ENCODE peak calls at places on chromosomes 16 and 17, in five cellular contexts. One of them, this sample, is unnamed.

GRCh38 chr17:80377798-80378197 is 37.2 kb upstream of the ENDOV start:
- DNase-seq in GM12878: no peak
- DNase-seq in tibial nerve: no peak
- DNase-seq in transverse colon: no peak
- DNase-seq in stomach: no peak
- DNase-seq in this sample: peak

GRCh38 chr17:19371259-19372003 is 6.9 kb upstream of the MAPK7 start:
- DNase-seq in GM12878: no peak
- DNase-seq in transverse colon: no peak
- DNase-seq in tibial nerve: no peak
- DNase-seq in stomach: no peak
- DNase-seq in this sample: no peak

GRCh38 chr17:19900809-19901208 is 33.1 kb upstream of the ULK2 start:
- DNase-seq in GM12878: no peak
- DNase-seq in transverse colon: no peak
- DNase-seq in tibial nerve: no peak
- DNase-seq in stomach: no peak
- DNase-seq in this sample: no peak

GRCh38 chr16:53489754-53490153 is 13.3 kb downstream of the AKTIP start:
- DNase-seq in transverse colon: no peak
- DNase-seq in GM12878: no peak
- DNase-seq in tibial nerve: no peak
- DNase-seq in stomach: no peak
- DNase-seq in this sample: no peak

GRCh38 chr17:48546924-48547838 is 2.3 kb upstream of the HOXB2 start:
- DNase-seq in transverse colon: no peak
- DNase-seq in GM12878: no peak
- DNase-seq in stomach: no peak
- DNase-seq in tibial nerve: no peak
- DNase-seq in this sample: no peak

GRCh38 chr16:84532299-84532724 is 27.9 kb upstream of the MEAK7 start:
- DNase-seq in GM12878: no peak
- DNase-seq in transverse colon: peak
- DNase-seq in stomach: no peak
- DNase-seq in tibial nerve: peak
- DNase-seq in this sample: no peak

GRCh38 chr17:5561736-5562135 is 22.6 kb downstream of the NLRP1 start:
- DNase-seq in GM12878: no peak
- DNase-seq in tibial nerve: no peak
- DNase-seq in stomach: no peak
- DNase-seq in transverse colon: no peak
- DNase-seq in this sample: no peak

GRCh38 chr17:33233855-33234228 is 59.3 kb downstream of the ASIC2 start:
- DNase-seq in transverse colon: peak
- DNase-seq in tibial nerve: no peak
- DNase-seq in stomach: no peak
- DNase-seq in GM12878: no peak
- DNase-seq in this sample: no peak

GRCh38 chr16:48454051-48454450 is 68.8 kb upstream of the SIAH1 start:
- DNase-seq in tibial nerve: no peak
- DNase-seq in GM12878: no peak
- DNase-seq in stomach: no peak
- DNase-seq in transverse colon: no peak
- DNase-seq in this sample: no peak

GRCh38 chr17:44075598-44076293 is 5.2 kb downstream of the G6PC3 start:
- DNase-seq in tibial nerve: no peak
- DNase-seq in stomach: no peak
- DNase-seq in GM12878: no peak
- DNase-seq in transverse colon: no peak
- DNase-seq in this sample: no peak

GRCh38 chr16:31700200-31700529 is 172.5 kb downstream of the AHSP start:
- DNase-seq in transverse colon: no peak
- DNase-seq in stomach: no peak
- DNase-seq in GM12878: no peak
- DNase-seq in tibial nerve: no peak
- DNase-seq in this sample: no peak

GRCh38 chr16:26269663-26270062 is 577.9 kb downstream of the HS3ST4 start:
- DNase-seq in transverse colon: no peak
- DNase-seq in stomach: no peak
- DNase-seq in GM12878: no peak
- DNase-seq in tibial nerve: no peak
- DNase-seq in this sample: no peak

GRCh38 chr17:45284176-45285140 is 22.6 kb upstream of the SPATA32 start:
- DNase-seq in tibial nerve: no peak
- DNase-seq in stomach: peak
- DNase-seq in GM12878: no peak
- DNase-seq in transverse colon: no peak
- DNase-seq in this sample: no peak

GRCh38 chr16:50208460-50208931 is 55.4 kb downstream of the TENT4B start:
- DNase-seq in GM12878: no peak
- DNase-seq in stomach: no peak
- DNase-seq in transverse colon: no peak
- DNase-seq in tibial nerve: no peak
- DNase-seq in this sample: no peak

GRCh38 chr17:27530791-27531391 is 74.6 kb downstream of the KSR1 start:
- DNase-seq in tibial nerve: no peak
- DNase-seq in transverse colon: no peak
- DNase-seq in GM12878: no peak
- DNase-seq in stomach: no peak
- DNase-seq in this sample: peak

GRCh38 chr17:45325810-45326209 is 9.0 kb upstream of the MAP3K14 start:
- DNase-seq in GM12878: no peak
- DNase-seq in transverse colon: no peak
- DNase-seq in tibial nerve: no peak
- DNase-seq in stomach: no peak
- DNase-seq in this sample: no peak

GRCh38 chr16:50683689-50684374 is 2.7 kb upstream of the SNX20 start:
- DNase-seq in tibial nerve: no peak
- DNase-seq in stomach: peak
- DNase-seq in transverse colon: peak
- DNase-seq in GM12878: peak
- DNase-seq in this sample: no peak

GRCh38 chr17:59572301-59572924 is 7.0 kb downstream of the DHX40 start:
- DNase-seq in stomach: no peak
- DNase-seq in transverse colon: no peak
- DNase-seq in tibial nerve: no peak
- DNase-seq in GM12878: no peak
- DNase-seq in this sample: no peak

GRCh38 chr17:40075216-40076100 is 12.7 kb downstream of the THRA start:
- DNase-seq in GM12878: no peak
- DNase-seq in transverse colon: peak
- DNase-seq in tibial nerve: peak
- DNase-seq in stomach: peak
- DNase-seq in this sample: peak

GRCh38 chr17:29039764-29040598 is 3.0 kb upstream of the PIPOX start:
- DNase-seq in stomach: no peak
- DNase-seq in GM12878: no peak
- DNase-seq in transverse colon: no peak
- DNase-seq in tibial nerve: no peak
- DNase-seq in this sample: no peak

GRCh38 chr16:28258571-28258970 is 33.8 kb upstream of the SBK1 start:
- DNase-seq in transverse colon: no peak
- DNase-seq in stomach: peak
- DNase-seq in tibial nerve: no peak
- DNase-seq in GM12878: no peak
- DNase-seq in this sample: peak

GRCh38 chr17:3986270-3986938 is 22.2 kb upstream of the ATP2A3 start:
- DNase-seq in stomach: peak
- DNase-seq in GM12878: no peak
- DNase-seq in transverse colon: no peak
- DNase-seq in tibial nerve: no peak
- DNase-seq in this sample: no peak

GRCh38 chr17:35849469-35850348 is 19.0 kb downstream of the HEATR9 start:
- DNase-seq in transverse colon: peak
- DNase-seq in stomach: peak
- DNase-seq in tibial nerve: no peak
- DNase-seq in GM12878: peak
- DNase-seq in this sample: no peak

GRCh38 chr16:74480150-74481029 is 59.1 kb upstream of the CLEC18B start:
- DNase-seq in stomach: peak
- DNase-seq in tibial nerve: peak
- DNase-seq in GM12878: no peak
- DNase-seq in transverse colon: peak
- DNase-seq in this sample: peak

GRCh38 chr16:2224183-2224486 is 744 bp downstream of the E4F1 start:
- DNase-seq in stomach: no peak
- DNase-seq in transverse colon: no peak
- DNase-seq in tibial nerve: no peak
- DNase-seq in GM12878: no peak
- DNase-seq in this sample: no peak

GRCh38 chr17:7579001-7579838 is at the start of gene CD68:
- DNase-seq in GM12878: no peak
- DNase-seq in transverse colon: peak
- DNase-seq in stomach: peak
- DNase-seq in tibial nerve: no peak
- DNase-seq in this sample: peak

DNA sequence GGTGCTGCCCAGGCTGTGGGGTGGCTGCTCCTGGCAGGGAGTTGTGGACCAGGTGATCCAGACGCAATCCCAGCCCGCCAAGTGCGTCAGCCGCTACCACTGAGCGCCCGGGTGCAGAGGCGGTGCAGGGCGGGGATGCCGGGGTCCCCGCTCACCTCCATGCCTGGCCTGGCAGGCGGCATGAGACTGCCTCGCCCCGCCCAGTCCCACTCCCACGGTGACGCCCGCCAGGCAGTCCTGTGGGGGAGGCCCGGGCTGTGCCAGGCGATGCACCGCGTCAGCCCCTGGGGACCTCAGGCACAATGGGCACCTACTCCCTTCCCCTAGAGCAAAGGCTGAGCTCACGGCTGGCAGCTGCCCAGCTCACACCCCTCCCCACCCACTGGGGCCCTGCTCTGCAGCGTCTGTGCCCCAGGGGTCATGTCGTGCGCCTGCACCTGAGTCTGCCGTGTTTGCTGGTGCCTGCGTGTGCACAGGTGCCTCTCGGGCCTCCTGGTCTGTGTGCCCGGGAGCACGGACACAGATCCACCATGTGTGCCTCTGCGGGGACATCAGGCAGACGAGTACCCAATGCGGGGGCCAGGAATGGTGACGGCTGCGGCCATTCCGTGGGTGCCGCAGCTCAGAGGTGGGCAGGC is 5.3 kb downstream of the RPUSD1 start:
- DNase-seq in stomach: peak
- DNase-seq in GM12878: no peak
- DNase-seq in tibial nerve: no peak
- DNase-seq in transverse colon: no peak
- DNase-seq in this sample: no peak
- TF ChIP-seq EP300 in stomach: no peak
- TF ChIP-seq EP300 in GM12878: no peak
- TF ChIP-seq EP300 in tibial nerve: no peak
- TF ChIP-seq EP300 in transverse colon: no peak
- TF ChIP-seq EP300 in this sample: no peak

GRCh38 chr16:89841275-89841674 is 13.0 kb downstream of the SPIRE2 start:
- DNase-seq in GM12878: no peak
- DNase-seq in transverse colon: peak
- DNase-seq in stomach: no peak
- DNase-seq in tibial nerve: no peak
- DNase-seq in this sample: no peak

GRCh38 chr16:89843409-89844350 is 15.4 kb downstream of the SPIRE2 start:
- DNase-seq in stomach: no peak
- DNase-seq in tibial nerve: no peak
- DNase-seq in transverse colon: no peak
- DNase-seq in GM12878: no peak
- DNase-seq in this sample: no peak

GRCh38 chr16:89844739-89845339 is 16.6 kb downstream of the SPIRE2 start:
- DNase-seq in GM12878: no peak
- DNase-seq in tibial nerve: no peak
- DNase-seq in stomach: no peak
- DNase-seq in transverse colon: no peak
- DNase-seq in this sample: peak

GRCh38 chr16:89845417-89845816 is 17.1 kb downstream of the SPIRE2 start:
- DNase-seq in GM12878: no peak
- DNase-seq in tibial nerve: no peak
- DNase-seq in stomach: no peak
- DNase-seq in transverse colon: peak
- DNase-seq in this sample: no peak

DNA sequence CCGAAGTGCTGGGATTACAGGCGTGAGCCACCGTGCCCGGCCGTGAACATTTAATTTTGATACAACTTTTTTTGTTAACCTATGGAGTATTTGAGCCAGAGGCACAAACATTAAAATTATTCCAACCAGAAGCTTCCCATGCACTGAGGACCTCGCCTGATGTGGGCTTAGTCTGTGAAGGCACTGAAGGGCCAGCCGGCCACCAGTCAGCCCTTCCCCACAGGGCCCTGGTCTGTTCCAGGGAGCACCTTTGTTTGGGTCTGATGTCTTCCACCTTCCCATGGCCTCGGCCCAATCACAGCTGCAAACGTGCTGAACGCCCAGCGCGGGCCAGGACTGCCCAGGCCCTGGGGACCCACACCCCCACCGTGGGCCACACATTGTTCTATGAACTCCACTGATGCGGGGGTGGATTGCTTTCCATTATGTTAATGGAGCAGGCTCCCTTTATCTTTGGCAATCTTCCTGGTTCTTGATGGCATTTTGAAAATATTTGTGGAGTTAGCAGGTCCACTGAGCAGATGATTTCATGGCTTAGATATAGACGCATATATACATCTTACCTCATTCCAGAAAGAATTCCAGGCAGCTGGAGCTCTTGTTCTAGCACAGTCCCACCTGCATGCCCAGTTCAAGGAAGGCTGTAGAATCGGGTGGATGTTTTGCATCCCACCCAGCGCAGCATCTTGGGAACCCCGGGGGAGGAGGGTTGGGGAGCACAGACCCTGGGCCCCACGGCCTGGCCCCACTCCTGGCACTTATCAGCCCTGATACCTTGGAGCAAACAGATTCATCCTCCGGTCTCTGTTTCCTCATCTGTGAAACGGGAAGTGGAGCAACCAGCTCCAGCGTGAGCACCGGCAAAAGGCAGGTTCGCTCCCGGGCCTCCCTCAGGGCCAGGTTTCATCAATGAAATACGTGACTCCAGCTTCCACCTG is 14.5 kb downstream of the SPIRE2 start:
- DNase-seq in tibial nerve: no peak
- DNase-seq in transverse colon: no peak
- DNase-seq in stomach: no peak
- DNase-seq in GM12878: no peak
- DNase-seq in this sample: no peak
- TF ChIP-seq EP300 in tibial nerve: no peak
- TF ChIP-seq EP300 in transverse colon: no peak
- TF ChIP-seq EP300 in stomach: no peak
- TF ChIP-seq EP300 in GM12878: no peak
- TF ChIP-seq EP300 in this sample: no peak

DNA sequence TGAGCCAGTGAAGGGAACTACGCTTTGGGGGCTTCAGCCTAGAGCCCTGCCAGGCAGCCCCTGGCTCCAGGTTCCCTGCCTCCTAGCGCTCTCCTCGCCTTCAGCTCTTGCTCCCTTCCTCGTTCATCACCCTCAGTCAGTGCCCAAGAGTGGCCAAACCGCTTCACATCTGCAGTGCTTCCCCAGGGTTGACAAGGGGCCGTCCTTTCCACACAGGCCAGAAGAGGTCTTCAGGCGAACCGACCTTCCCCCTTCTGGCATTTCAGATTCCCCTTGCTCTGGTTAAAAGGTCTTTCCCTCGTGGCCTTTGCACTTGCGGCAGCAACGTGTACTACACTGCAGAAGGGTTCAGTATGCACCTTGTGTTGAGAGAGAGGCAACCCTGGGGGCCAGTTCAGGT is 4.1 kb downstream of the RASD1 start:
- DNase-seq in GM12878: no peak
- DNase-seq in stomach: no peak
- DNase-seq in tibial nerve: no peak
- DNase-seq in transverse colon: no peak
- DNase-seq in this sample: no peak
- TF ChIP-seq EP300 in GM12878: no peak
- TF ChIP-seq EP300 in stomach: no peak
- TF ChIP-seq EP300 in tibial nerve: no peak
- TF ChIP-seq EP300 in transverse colon: no peak
- TF ChIP-seq EP300 in this sample: no peak

GRCh38 chr16:77282345-77282744 is 83.1 kb downstream of the SYCE1L start:
- DNase-seq in transverse colon: no peak
- DNase-seq in stomach: no peak
- DNase-seq in GM12878: no peak
- DNase-seq in tibial nerve: no peak
- DNase-seq in this sample: no peak
- TF ChIP-seq EP300 in transverse colon: no peak
- TF ChIP-seq EP300 in stomach: no peak
- TF ChIP-seq EP300 in GM12878: no peak
- TF ChIP-seq EP300 in tibial nerve: no peak
- TF ChIP-seq EP300 in this sample: no peak

This sample was measured in upper lobe of left lung.